ENCODE peak calls at places on chromosome 3, in five cellular contexts. P is uterus; M is CD8-positive, alpha-beta T cell; Y is hepatocyte; C is brain microvascular endothelial cell. B is an unnamed sample. For H3K36me3, the result is how much of the 10 kb centered on the place peaks cover.

GRCh38 chr3:126308394-126309125 is 48.6 kb downstream of the KLF15 start:
- DNase-seq in P (no peak), M (no peak), Y (no peak), C (no peak), B (no peak)

GRCh38 chr3:30082652-30083051 is 523.7 kb upstream of the TGFBR2 start:
- DNase-seq in P (no peak), M (no peak), Y (no peak), C (no peak), B (no peak)

GRCh38 chr3:118245312-118245711 is 789.3 kb downstream of the IGSF11 start:
- DNase-seq in P (no peak), M (no peak), Y (no peak), C (no peak), B (no peak)

GRCh38 chr3:170765419-170766078 is 104.4 kb downstream of the RPL22L1 start:
- DNase-seq in P (no peak), M (no peak), Y (peak), C (no peak), B (no peak)

GRCh38 chr3:20125289-20125688 is 60.7 kb downstream of the SGO1 start:
- DNase-seq in P (no peak), M (no peak), Y (no peak), C (no peak), B (no peak)

GRCh38 chr3:195580733-195581443 is 2.9 kb downstream of the APOD start:
- DNase-seq in P (no peak), M (no peak), Y (no peak), C (peak), B (no peak)

GRCh38 chr3:161148832-161149475 is 43.8 kb upstream of the B3GALNT1 start:
- DNase-seq in P (no peak), M (no peak), Y (no peak), C (no peak), B (no peak)

GRCh38 chr3:38644016-38644661 is 5.3 kb downstream of the SCN5A start:
- DNase-seq in P (no peak), M (no peak), Y (no peak), C (no peak), B (no peak)

GRCh38 chr3:156519758-156520162 is 35.2 kb downstream of the SSR3 start:
- DNase-seq in P (no peak), M (no peak), Y (no peak), C (no peak), B (no peak)

GRCh38 chr3:33732394-33732793 is 14.3 kb upstream of the CLASP2 start:
- DNase-seq in P (no peak), M (no peak), Y (no peak), C (no peak), B (no peak)

GRCh38 chr3:101840066-101840465 is 9.2 kb upstream of the NFKBIZ start:
- DNase-seq in P (no peak), M (no peak), Y (no peak), C (no peak), B (no peak)

GRCh38 chr3:23856286-23856685 is 50.5 kb downstream of the UBE2E1 start:
- DNase-seq in P (no peak), M (no peak), Y (no peak), C (no peak), B (no peak)

GRCh38 chr3:142028174-142028833 is 121.0 kb downstream of the TFDP2 start:
- DNase-seq in P (no peak), M (no peak), Y (peak), C (peak), B (no peak)

GRCh38 chr3:69698728-69699127 is 40.5 kb upstream of the MITF start:
- DNase-seq in P (no peak), M (no peak), Y (no peak), C (no peak), B (no peak)

GRCh38 chr3:81005992-81006391 is 755.5 kb downstream of the GBE1 start:
- DNase-seq in P (no peak), M (no peak), Y (no peak), C (no peak), B (no peak)

DNA sequence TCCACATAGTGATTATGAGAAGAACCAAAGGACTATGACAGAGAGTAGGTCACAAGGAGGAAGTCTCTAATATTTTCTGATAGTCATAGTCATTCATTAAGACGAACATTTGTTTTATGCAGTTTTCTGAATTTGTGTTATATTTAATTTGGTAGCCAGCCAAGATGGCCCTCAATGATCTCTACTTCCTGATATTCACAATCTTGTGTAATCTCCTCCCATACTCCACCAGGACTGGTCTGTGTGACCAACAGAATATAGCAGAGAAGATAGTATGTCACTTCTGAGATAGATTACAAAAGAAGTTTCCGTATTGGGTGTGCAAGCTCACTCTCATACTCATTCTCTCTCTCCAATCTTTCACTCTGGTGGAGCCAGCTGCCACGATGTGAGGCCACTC is 30.8 kb downstream of the HLTF start:
- DNase-seq in P (no peak), M (no peak), Y (no peak), C (no peak), B (no peak)
- H3K36me3 ChIP-seq in P (under half), M (under half), Y (under half), C (under half), B (under half)

GRCh38 chr3:121818578-121818977 is 16.3 kb downstream of the IQCB1 start:
- DNase-seq in P (no peak), M (no peak), Y (no peak), C (no peak), B (no peak)

GRCh38 chr3:121822973-121823372 is 11.9 kb downstream of the IQCB1 start:
- DNase-seq in P (no peak), M (no peak), Y (no peak), C (no peak), B (no peak)

GRCh38 chr3:121821421-121822199 is 13.2 kb downstream of the IQCB1 start:
- DNase-seq in P (no peak), M (no peak), Y (no peak), C (peak), B (no peak)

GRCh38 chr3:121817753-121818152 is 17.1 kb downstream of the IQCB1 start:
- DNase-seq in P (no peak), M (no peak), Y (no peak), C (no peak), B (no peak)

DNA sequence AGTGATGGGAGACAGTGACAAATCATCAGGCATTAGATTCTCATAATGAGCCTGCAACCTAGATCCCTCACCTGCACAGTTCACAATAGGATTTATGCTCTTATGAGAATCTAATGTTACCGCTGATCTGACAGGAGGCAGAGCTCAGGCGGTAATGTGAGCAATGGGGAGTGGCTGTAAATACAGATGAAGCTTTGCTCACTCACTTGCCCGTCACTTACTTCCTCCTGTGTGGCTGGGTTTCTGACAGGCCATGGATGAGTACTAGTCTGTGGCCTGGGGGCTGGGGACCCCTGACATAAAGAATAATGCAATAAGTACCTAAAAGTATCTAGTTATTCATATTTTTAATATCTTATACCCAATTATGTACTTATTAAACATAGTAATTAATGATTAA is 15.6 kb downstream of the IQCB1 start:
- DNase-seq in P (no peak), M (no peak), Y (no peak), C (no peak), B (no peak)
- H3K36me3 ChIP-seq in P (under half), M (under half), Y (under half), C (under half), B (under half)

GRCh38 chr3:11312139-11312538 is 39.9 kb downstream of the ATG7 start:
- DNase-seq in P (no peak), M (no peak), Y (no peak), C (no peak), B (no peak)
- H3K36me3 ChIP-seq in P (under half), M (under half), Y (under half), C (half or more), B (under half)

GRCh38 chr3:37053337-37053736 is 60.0 kb downstream of the MLH1 start:
- DNase-seq in P (no peak), M (no peak), Y (no peak), C (no peak), B (no peak)
- H3K36me3 ChIP-seq in P (under half), M (under half), Y (under half), C (under half), B (under half)

DNA sequence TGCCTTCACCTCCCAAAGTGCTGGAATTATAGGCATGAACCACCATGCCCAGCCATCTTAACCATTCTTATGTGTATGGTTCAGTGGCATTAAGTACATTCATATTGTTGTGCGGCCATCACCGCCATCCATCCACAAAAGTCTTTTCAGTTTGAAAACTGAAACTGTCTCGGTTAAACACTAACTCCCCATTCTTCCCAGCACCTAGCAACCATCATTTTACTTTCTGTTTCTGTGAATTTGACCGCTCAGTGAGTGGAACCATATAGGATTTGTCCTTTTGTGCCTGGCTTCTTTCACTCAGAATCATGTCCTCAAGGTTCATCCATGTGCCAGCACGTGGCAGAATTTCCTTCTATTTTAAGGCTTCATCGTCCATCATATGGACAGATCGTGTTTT is 5.8 kb downstream of the MCM2 start:
- DNase-seq in P (no peak), M (no peak), Y (no peak), C (no peak), B (no peak)
- H3K36me3 ChIP-seq in P (under half), M (under half), Y (under half), C (under half), B (under half)

GRCh38 chr3:197136744-197137143 is 107.1 kb upstream of the MELTF start:
- DNase-seq in P (no peak), M (no peak), Y (no peak), C (no peak), B (no peak)
- H3K36me3 ChIP-seq in P (under half), M (under half), Y (under half), C (half or more), B (under half)

GRCh38 chr3:129558076-129558771 is 15.2 kb downstream of the H1-8 start:
- DNase-seq in P (no peak), M (no peak), Y (no peak), C (no peak), B (no peak)
- H3K36me3 ChIP-seq in P (under half), M (under half), Y (under half), C (under half), B (under half)

DNA sequence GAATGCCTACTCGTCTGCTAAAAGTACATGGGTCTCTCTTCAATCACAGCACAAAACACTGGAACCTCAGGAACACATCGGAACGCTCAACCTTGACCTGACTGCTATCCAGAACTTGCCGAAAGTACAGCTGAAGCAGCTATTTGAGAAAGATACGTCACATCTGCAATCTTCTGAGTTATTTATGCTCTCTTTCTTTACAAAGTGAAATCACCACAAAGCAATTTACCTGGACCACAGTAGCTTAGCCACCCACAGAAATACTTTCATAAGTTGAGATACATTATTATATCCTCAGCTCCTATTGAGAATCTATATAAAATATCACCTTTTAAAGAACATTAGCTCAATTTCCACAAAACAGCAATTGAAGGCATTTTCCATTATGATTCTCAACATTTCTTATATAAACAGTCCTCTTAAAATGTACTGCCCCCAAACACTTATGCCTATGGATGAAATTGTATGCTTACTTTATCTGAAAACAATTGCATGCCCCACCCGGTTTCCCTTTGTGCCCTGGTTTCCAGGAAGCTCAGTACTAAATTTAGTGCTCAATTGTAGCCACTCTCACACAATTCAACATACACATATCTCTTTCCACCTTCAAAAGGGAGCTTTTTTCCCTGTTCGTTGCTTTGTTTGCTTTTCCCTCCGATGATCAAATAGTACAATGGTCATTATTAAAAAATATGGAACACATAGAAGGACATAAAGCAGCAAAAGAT is 31.8 kb downstream of the HEG1 start:
- DNase-seq in P (no peak), M (no peak), Y (no peak), C (no peak), B (no peak)
- H3K36me3 ChIP-seq in P (under half), M (under half), Y (under half), C (half or more), B (under half)

DNA sequence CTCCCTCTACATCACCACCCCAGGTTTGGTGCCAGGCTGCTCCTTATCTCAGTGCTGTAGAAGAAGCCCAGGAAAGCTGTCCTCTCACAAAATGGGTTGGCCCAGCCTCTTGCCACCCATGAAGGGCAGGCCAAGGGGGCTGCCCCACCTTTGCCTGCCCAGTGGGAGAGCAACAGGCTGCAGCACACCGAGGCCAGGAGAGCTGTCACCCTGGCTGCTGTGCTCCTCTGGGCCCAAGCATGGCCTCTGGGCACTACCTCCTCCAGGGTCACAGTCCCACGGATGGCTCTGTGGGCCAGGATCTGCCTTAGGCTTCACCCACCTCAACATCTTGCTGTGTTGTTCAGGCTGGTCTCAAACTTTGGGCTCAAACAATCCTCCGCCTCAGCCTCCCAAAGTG is 6.4 kb upstream of the STAB1 start:
- DNase-seq in P (no peak), M (no peak), Y (no peak), C (no peak), B (no peak)
- H3K36me3 ChIP-seq in P (under half), M (under half), Y (under half), C (half or more), B (half or more)

GRCh38 chr3:187076297-187076696 is 63.0 kb downstream of the RPL39L start:
- DNase-seq in P (no peak), M (no peak), Y (no peak), C (no peak), B (no peak)

GRCh38 chr3:187080799-187081450 is 58.4 kb downstream of the RPL39L start:
- DNase-seq in P (no peak), M (no peak), Y (no peak), C (no peak), B (no peak)

GRCh38 chr3:187077085-187077484 is 62.2 kb downstream of the RPL39L start:
- DNase-seq in P (no peak), M (no peak), Y (no peak), C (no peak), B (no peak)

GRCh38 chr3:187079090-187080022 is 59.9 kb downstream of the RPL39L start:
- DNase-seq in P (no peak), M (no peak), Y (no peak), C (no peak), B (no peak)

GRCh38 chr3:187077537-187077936 is 61.8 kb downstream of the RPL39L start:
- DNase-seq in P (no peak), M (no peak), Y (no peak), C (no peak), B (no peak)
- H3K36me3 ChIP-seq in P (under half), M (under half), Y (under half), C (under half), B (under half)

B was measured in BJ.